ENCODE peak calls at places on chromosomes 2 and 18, in four cellular contexts. H, Z, B and A are unnamed samples.

GRCh38 chr2:164523726-164524125 is 97.6 kb downstream of the GRB14 start:
- DNase-seq in H (no peak), Z (no peak), B (no peak), A (no peak)

GRCh38 chr2:235384624-235385023 is 109.2 kb upstream of the AGAP1 start:
- DNase-seq in H (no peak), Z (no peak), B (no peak), A (no peak)

GRCh38 chr2:206443735-206444527 is 599 bp downstream of the ADAM23 start:
- DNase-seq in H (peak), Z (no peak), B (peak), A (peak)

GRCh38 chr2:109201465-109202420 is 72.7 kb downstream of the SH3RF3 start:
- DNase-seq in H (no peak), Z (no peak), B (no peak), A (no peak)

GRCh38 chr2:113112438-113112837 is 15.0 kb upstream of the IL1RN start:
- DNase-seq in H (no peak), Z (no peak), B (no peak), A (no peak)

GRCh38 chr18:7658701-7659100 is 91.6 kb downstream of the PTPRM start:
- DNase-seq in H (no peak), Z (no peak), B (no peak), A (no peak)

GRCh38 chr2:151423760-151424159 is 14.1 kb downstream of the RIF1 start:
- DNase-seq in H (no peak), Z (no peak), B (no peak), A (no peak)

GRCh38 chr2:168920504-168921157 is 19.5 kb downstream of the G6PC2 start:
- DNase-seq in H (no peak), Z (no peak), B (peak), A (peak)

GRCh38 chr2:9234680-9235387 is 28.2 kb downstream of the ASAP2 start:
- DNase-seq in H (no peak), Z (no peak), B (peak), A (peak)

GRCh38 chr18:45014047-45014501 is 333.4 kb downstream of the SETBP1 start:
- DNase-seq in H (no peak), Z (peak), B (peak), A (peak)

GRCh38 chr18:56068030-56068671 is 480.2 kb upstream of the TCF4 start:
- DNase-seq in H (no peak), Z (no peak), B (peak), A (no peak)

GRCh38 chr18:70464343-70465114 is 175.7 kb downstream of the SOCS6 start:
- DNase-seq in H (peak), Z (peak), B (peak), A (peak)

GRCh38 chr18:79738041-79738461 is 58.4 kb downstream of the CTDP1 start:
- DNase-seq in H (no peak), Z (no peak), B (no peak), A (no peak)
- TF ChIP-seq CTCF in H (no peak), Z (no peak), B (no peak), A (no peak)

DNA sequence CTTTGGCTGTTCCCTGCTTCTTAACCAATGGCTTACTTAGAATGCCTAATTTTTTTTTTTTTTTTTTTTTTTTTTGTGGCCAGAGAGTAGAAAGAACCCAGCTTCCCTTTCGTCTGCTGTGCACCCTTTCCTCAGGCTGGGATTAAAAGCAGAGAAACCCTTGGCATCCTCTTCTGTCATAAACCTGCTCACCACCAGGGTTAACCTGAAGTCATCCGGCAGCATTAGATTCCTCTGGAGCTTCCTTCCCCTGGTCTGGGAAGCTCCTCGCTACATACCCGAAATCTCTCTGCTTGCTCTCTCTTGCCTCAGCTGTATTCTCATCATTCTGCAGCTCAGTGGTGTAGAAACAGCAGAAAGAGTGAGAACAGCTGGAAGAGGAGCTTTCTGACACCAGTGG is 339.1 kb upstream of the MEIS1 start:
- DNase-seq in H (no peak), Z (no peak), B (no peak), A (no peak)
- TF ChIP-seq CTCF in H (peak), Z (no peak), B (no peak), A (no peak)

GRCh38 chr2:73998933-73999332 is 14.2 kb downstream of the TET3 start:
- DNase-seq in H (no peak), Z (no peak), B (no peak), A (no peak)

GRCh38 chr2:73998451-73998850 is 13.7 kb downstream of the TET3 start:
- DNase-seq in H (no peak), Z (no peak), B (no peak), A (no peak)

GRCh38 chr2:73999881-74000597 is 15.3 kb downstream of the TET3 start:
- DNase-seq in H (no peak), Z (no peak), B (peak), A (no peak)

GRCh38 chr2:73995810-73996209 is 11.1 kb downstream of the TET3 start:
- DNase-seq in H (no peak), Z (no peak), B (no peak), A (no peak)

GRCh38 chr2:73997813-73998212 is 13.1 kb downstream of the TET3 start:
- DNase-seq in H (no peak), Z (no peak), B (no peak), A (no peak)
- TF ChIP-seq CTCF in H (no peak), Z (no peak), B (no peak), A (no peak)

GRCh38 chr2:135168119-135168872 is 116.2 kb downstream of the RAB3GAP1 start:
- DNase-seq in H (no peak), Z (no peak), B (no peak), A (no peak)
- TF ChIP-seq CTCF in H (no peak), Z (no peak), B (no peak), A (no peak)

DNA sequence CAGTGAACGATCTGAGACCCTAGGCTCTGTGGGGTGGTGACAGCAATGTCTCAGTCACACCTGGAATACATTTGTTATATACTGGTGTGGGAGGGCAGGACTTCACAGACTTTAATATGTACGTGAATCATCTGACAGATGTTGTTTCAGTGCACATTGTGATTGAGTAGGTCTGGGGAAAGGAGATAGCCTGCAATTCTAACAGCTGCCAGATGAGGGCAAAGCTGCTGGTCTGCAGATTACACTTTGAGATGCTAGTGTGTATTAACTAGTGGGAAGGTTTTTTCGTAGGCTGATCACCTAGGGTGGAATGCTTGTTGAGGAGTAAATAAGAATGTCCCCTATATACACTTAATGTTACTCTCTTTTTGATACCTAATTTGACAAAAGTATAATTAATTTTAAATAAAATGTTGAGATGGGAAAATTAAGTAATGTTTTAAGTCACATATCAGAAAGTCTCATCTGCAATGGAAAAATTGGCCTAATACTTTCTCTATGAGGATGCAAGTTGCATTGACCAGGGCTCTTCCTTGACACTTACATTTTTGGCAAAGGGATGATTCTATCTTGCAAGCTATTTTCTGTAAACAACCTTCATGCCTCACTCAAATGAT is 496.9 kb upstream of the HNMT start:
- DNase-seq in H (peak), Z (no peak), B (peak), A (peak)
- TF ChIP-seq CTCF in H (peak), Z (peak), B (peak), A (no peak)

GRCh38 chr2:241882090-241882625 is 12.6 kb downstream of the RTP5 start:
- DNase-seq in H (no peak), Z (no peak), B (no peak), A (peak)
- TF ChIP-seq CTCF in H (no peak), Z (peak), B (no peak), A (no peak)